ENCODE peak calls at places on chromosomes 12 and 14, in five cellular contexts. T is CD8-positive, alpha-beta memory T cell; O is transverse colon; L is iPS DF 6.9; N is Caco-2. E is an unnamed sample.

GRCh38 chr12:62966990-62967506 is 32.1 kb upstream of the PPM1H start:
- DNase-seq in N (peak; percentile 13), T (no peak), O (no peak), L (no peak), E (peak; percentile 50)

GRCh38 chr12:88957358-88957757 is 377.1 kb upstream of the KITLG start:
- DNase-seq in T (no peak), L (no peak), O (no peak), N (peak; percentile 24), E (peak; percentile 25)

GRCh38 chr14:101380940-101381339 is 180.4 kb upstream of the DIO3 start:
- DNase-seq in T (no peak), O (no peak), L (no peak), N (no peak), E (no peak)

GRCh38 chr12:47987411-47988072 is 16.7 kb downstream of the COL2A1 start:
- DNase-seq in L (no peak), T (peak; percentile 25), N (no peak), O (no peak), E (no peak)

GRCh38 chr12:80966001-80966400 is 28.3 kb upstream of the LIN7A start:
- DNase-seq in T (no peak), O (no peak), N (no peak), L (peak; percentile 35), E (no peak)

GRCh38 chr12:82504411-82504810 is 146.1 kb downstream of the METTL25 start:
- DNase-seq in L (no peak), T (no peak), O (no peak), N (no peak), E (no peak)

GRCh38 chr14:99226687-99227086 is 45.3 kb downstream of the BCL11B start:
- DNase-seq in O (no peak), L (no peak), T (no peak), N (no peak), E (no peak)

GRCh38 chr12:108360487-108360886 is 21.4 kb upstream of the CMKLR1 start:
- DNase-seq in O (no peak), T (no peak), N (no peak), L (no peak), E (no peak)

GRCh38 chr12:97681612-97682504 is 219.3 kb downstream of the RMST start:
- DNase-seq in O (no peak), T (no peak), N (no peak), L (no peak), E (no peak)

GRCh38 chr14:22176930-22177329 is 412.1 kb downstream of the DAD1 start:
- DNase-seq in N (no peak), L (no peak), T (no peak), O (no peak), E (no peak)

GRCh38 chr12:93789767-93790166 is 112.6 kb downstream of the CRADD start:
- DNase-seq in L (no peak), T (no peak), N (no peak), O (no peak), E (no peak)

GRCh38 chr12:58647495-58647894 is 272.8 kb downstream of the LRIG3 start:
- DNase-seq in L (no peak), T (no peak), N (no peak), O (no peak), E (no peak)

GRCh38 chr14:55450124-55450523 is 9.7 kb upstream of the TBPL2 start:
- DNase-seq in N (no peak), T (no peak), O (no peak), L (no peak), E (no peak)

GRCh38 chr12:51393676-51394545 is 2.7 kb upstream of the GALNT6 start:
- DNase-seq in O (peak; percentile 28), N (no peak), L (no peak), T (peak; percentile 73), E (peak; percentile 96)

GRCh38 chr12:59070534-59070933 is 150.2 kb upstream of the LRIG3 start:
- DNase-seq in O (no peak), N (no peak), T (no peak), L (no peak), E (peak; percentile 29)

GRCh38 chr12:128794661-128795529 is 28.9 kb downstream of the SLC15A4 start:
- DNase-seq in T (no peak), N (no peak), L (no peak), O (no peak), E (no peak)

DNA sequence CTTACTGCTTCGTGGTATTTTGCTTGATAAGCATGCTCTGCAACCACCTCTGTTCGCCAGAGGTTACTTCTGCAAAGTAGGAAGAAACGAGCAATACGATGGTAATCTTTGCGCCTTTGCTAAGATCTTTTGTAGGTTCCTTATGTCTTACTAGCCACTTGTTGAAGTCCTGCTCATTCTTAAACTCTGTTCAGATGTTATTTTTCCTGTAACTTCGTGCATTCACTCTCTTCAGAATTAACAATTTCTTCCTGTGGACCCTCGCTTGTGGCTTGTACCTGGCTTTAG is 786 bp upstream of the M6PR start:
- DNase-seq in T (no peak), L (no peak), N (no peak), O (no peak), E (no peak)
- H3K4me3 ChIP-seq in T (peak overlapping the region; percentile 97), L (peak overlapping the region; percentile 79), N (peak overlapping the region; percentile 69), O (peak overlapping the region; percentile 82), E (peak overlapping the region; percentile 85)

GRCh38 chr12:70415987-70416386 is 49.9 kb downstream of the KCNMB4 start:
- DNase-seq in N (no peak), T (no peak), O (no peak), L (no peak), E (no peak)
- H3K4me3 ChIP-seq in N (no peak overlapping the region), T (no peak overlapping the region), O (no peak overlapping the region), L (no peak overlapping the region), E (no peak overlapping the region)

DNA sequence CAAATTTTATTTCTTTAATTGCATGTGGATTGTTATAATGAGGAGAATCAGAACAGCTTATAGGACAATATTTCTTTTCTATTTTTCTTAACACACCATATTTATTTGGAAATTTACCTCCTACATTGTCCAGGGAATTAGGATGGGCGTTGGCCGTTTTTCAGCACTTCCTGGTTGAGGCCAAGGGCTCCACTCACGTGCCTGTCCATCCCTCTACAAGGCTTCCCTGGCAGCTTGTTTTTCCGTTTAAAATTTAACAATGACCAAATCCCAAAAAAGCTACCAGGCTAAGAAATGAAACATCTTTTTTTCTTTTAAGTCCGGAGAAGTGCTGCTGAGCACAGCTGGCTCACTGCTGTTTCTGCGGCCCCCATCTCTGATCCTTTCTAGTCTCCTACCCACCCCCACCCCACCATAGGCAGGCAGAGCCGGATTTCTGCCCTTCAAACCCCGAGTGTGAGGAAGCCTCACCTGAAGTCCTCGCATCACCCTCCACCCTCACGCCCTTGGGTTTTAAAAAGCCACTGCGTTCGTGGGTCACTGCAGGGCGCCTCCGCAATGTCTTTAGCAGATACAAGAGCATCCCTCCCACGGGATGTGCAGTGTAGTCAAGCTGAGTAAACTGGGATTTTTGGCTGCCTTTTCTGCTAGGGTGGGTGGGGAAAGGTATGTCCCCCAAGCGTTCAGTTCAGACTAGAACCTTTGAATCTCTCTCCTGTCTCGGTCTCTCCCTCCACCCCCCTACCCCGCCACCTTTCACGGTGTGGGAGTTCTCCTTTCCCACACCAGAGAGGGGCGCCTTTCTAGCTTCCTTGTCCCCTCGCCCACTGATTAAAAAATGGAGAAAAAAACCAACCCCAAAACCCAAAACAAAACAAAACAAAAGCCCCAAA is 767 bp upstream of the FAR2 start:
- DNase-seq in N (no peak), L (no peak), O (peak; percentile 71), T (peak; percentile 49), E (peak; percentile 55)
- H3K4me3 ChIP-seq in N (peak overlapping the region; percentile 55), L (peak overlapping the region; percentile 67), O (peak overlapping the region; percentile 69), T (peak overlapping the region; percentile 82), E (peak overlapping the region; percentile 81)

GRCh38 chr12:24996820-24997219 is 47.9 kb upstream of the BCAT1 start:
- DNase-seq in O (no peak), N (no peak), L (no peak), T (no peak), E (no peak)

GRCh38 chr12:24997970-24998582 is 49.2 kb upstream of the BCAT1 start:
- DNase-seq in O (no peak), L (no peak), N (no peak), T (no peak), E (no peak)

GRCh38 chr12:24997496-24997895 is 48.6 kb upstream of the BCAT1 start:
- DNase-seq in L (no peak), O (no peak), T (no peak), N (no peak), E (no peak)

GRCh38 chr12:24993756-24994155 is 44.9 kb upstream of the BCAT1 start:
- DNase-seq in O (no peak), T (no peak), N (no peak), L (no peak), E (no peak)

GRCh38 chr12:24996102-24996797 is 47.3 kb upstream of the BCAT1 start:
- DNase-seq in T (no peak), O (no peak), L (no peak), N (no peak), E (no peak)
- H3K4me3 ChIP-seq in T (no peak overlapping the region), O (no peak overlapping the region), L (no peak overlapping the region), N (no peak overlapping the region), E (no peak overlapping the region)

DNA sequence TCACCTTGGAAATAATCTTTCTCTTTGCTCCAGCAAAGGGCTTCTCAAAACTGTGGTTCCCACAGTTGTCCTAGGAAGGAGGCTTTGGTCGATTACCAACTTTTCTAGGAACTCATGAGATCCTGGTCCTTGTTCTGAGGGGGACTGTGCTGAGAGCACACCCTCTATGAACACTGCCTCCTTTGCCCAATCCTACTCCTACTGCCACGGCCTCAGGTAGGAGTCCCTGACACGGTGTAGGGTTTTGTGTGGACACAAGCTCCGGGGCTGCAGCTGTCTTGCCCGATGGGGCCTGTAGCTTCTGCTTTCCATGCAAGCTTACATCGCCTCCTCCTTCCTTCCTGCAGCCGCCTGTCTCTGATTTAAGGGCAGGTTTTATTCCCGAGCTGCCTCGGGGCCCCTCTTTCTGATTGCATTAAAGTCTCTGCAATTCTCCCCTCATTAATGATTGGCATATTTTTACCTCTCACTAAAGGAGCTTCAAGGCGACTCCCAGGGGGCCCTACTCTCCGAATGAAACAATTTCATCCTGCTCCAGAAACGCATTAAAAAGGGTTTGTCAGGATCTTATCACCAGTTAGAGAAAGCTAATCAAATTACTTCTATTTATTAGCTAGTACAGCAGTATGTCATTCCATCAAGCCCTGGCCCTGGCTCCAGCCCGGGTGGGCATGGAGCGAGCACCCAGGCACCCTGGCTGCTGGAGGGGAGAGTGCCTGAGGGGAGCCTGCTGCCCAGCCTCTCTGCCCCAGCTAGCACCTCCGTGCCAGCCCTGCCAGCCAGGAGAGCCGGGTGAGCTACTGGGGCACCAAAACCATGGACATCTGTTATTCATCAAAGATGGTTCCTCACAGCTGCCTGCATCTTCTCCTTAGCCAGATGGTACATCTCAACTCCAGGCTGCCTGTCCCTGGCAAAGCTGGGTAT is 38.1 kb upstream of the ESRRB start:
- DNase-seq in T (no peak), O (no peak), L (no peak), N (no peak), E (peak; percentile 30)
- H3K4me3 ChIP-seq in T (no peak overlapping the region), O (no peak overlapping the region), L (no peak overlapping the region), N (no peak overlapping the region), E (peak overlapping the region; percentile 18)

E was measured in PC-3.